ENCODE peak calls at places on chromosomes 13 and 19, in six cellular contexts. C, N, P, Q, U and J are unnamed samples.

GRCh38 chr13:27338816-27339215 is 68.2 kb downstream of the RASL11A start:
- DNase-seq in C (no peak), N (peak), P (no peak), Q (no peak), U (peak), J (no peak)

GRCh38 chr13:32824061-32824460 is 192.2 kb upstream of the KL start:
- DNase-seq in C (no peak), N (no peak), P (no peak), Q (no peak), U (no peak), J (no peak)

GRCh38 chr19:42360787-42361544 is 29.1 kb downstream of the CNFN start:
- DNase-seq in C (no peak), N (no peak), P (no peak), Q (no peak), U (no peak), J (no peak)

GRCh38 chr13:32150794-32151193 is 119.2 kb downstream of the FRY start:
- DNase-seq in C (peak), N (no peak), P (no peak), Q (peak), U (no peak), J (peak)

GRCh38 chr19:57068921-57069697 is 50.7 kb upstream of the USP29 start:
- DNase-seq in C (peak), N (no peak), P (no peak), Q (peak), U (no peak), J (peak)

GRCh38 chr19:40716031-40716654 is 543 bp downstream of the COQ8B start:
- DNase-seq in C (peak), N (peak), P (no peak), Q (no peak), U (no peak), J (no peak)

GRCh38 chr13:86813198-86813597 is 858.0 kb upstream of the SLITRK5 start:
- DNase-seq in C (no peak), N (peak), P (no peak), Q (no peak), U (no peak), J (no peak)

GRCh38 chr19:2164020-2164988 is 571 bp downstream of the DOT1L start:
- DNase-seq in C (no peak), N (no peak), P (no peak), Q (peak), U (no peak), J (no peak)

GRCh38 chr19:34023381-34023780 is 148.9 kb upstream of the LSM14A start:
- DNase-seq in C (no peak), N (no peak), P (no peak), Q (no peak), U (no peak), J (no peak)

GRCh38 chr13:74979703-74980102 is 502.3 kb downstream of the TBC1D4 start:
- DNase-seq in C (no peak), N (peak), P (no peak), Q (no peak), U (no peak), J (no peak)

GRCh38 chr13:99033814-99034213 is 56.0 kb upstream of the DOCK9 start:
- DNase-seq in C (no peak), N (peak), P (no peak), Q (no peak), U (peak), J (no peak)

GRCh38 chr13:72390909-72391308 is 336.5 kb downstream of the MZT1 start:
- DNase-seq in C (no peak), N (no peak), P (no peak), Q (no peak), U (no peak), J (no peak)

GRCh38 chr19:47603706-47604310 is 5.1 kb upstream of the BICRA start:
- DNase-seq in C (no peak), N (no peak), P (no peak), Q (no peak), U (no peak), J (no peak)

GRCh38 chr19:11296264-11296663 is 304 bp downstream of the TSPAN16 start:
- DNase-seq in C (peak), N (no peak), P (no peak), Q (no peak), U (no peak), J (no peak)

GRCh38 chr13:51148952-51149573 is 38.0 kb upstream of the C13orf42 start:
- DNase-seq in C (peak), N (peak), P (no peak), Q (peak), U (peak), J (no peak)

GRCh38 chr13:22693691-22694090 is 487.1 kb upstream of the SGCG start:
- DNase-seq in C (no peak), N (no peak), P (no peak), Q (no peak), U (no peak), J (no peak)

GRCh38 chr13:37944476-37945442 is 75.2 kb upstream of the TRPC4 start:
- DNase-seq in C (no peak), N (no peak), P (no peak), Q (no peak), U (no peak), J (no peak)

GRCh38 chr13:23681253-23681652 is 111.0 kb downstream of the TNFRSF19 start:
- DNase-seq in C (no peak), N (no peak), P (no peak), Q (no peak), U (no peak), J (no peak)

GRCh38 chr19:4035582-4035981 is 28.0 kb downstream of the PIAS4 start:
- DNase-seq in C (no peak), N (no peak), P (no peak), Q (no peak), U (no peak), J (no peak)

GRCh38 chr19:6374711-6375410 is 872 bp downstream of the PSPN start:
- DNase-seq in C (no peak), N (no peak), P (no peak), Q (no peak), U (no peak), J (no peak)

GRCh38 chr19:2242811-2243210 is 6.2 kb downstream of the SF3A2 start:
- DNase-seq in C (no peak), N (no peak), P (no peak), Q (no peak), U (no peak), J (no peak)

GRCh38 chr13:26485786-26486185 is 71.7 kb upstream of the WASF3 start:
- DNase-seq in C (peak), N (no peak), P (no peak), Q (no peak), U (no peak), J (no peak)

GRCh38 chr19:53998223-53998622 is 6.8 kb downstream of the CACNG6 start:
- DNase-seq in C (no peak), N (no peak), P (no peak), Q (no peak), U (no peak), J (no peak)

GRCh38 chr13:25770601-25771000 is 281.2 kb downstream of the SHISA2 start:
- DNase-seq in C (no peak), N (no peak), P (no peak), Q (no peak), U (no peak), J (no peak)

GRCh38 chr13:113083402-113084061 is 22.1 kb upstream of the F7 start:
- DNase-seq in C (no peak), N (no peak), P (no peak), Q (peak), U (no peak), J (peak)

GRCh38 chr13:110109910-110110309 is 197.0 kb downstream of the COL4A1 start:
- DNase-seq in C (peak), N (no peak), P (no peak), Q (peak), U (no peak), J (peak)

GRCh38 chr13:24063281-24063851 is 97.2 kb upstream of the SPATA13 start:
- DNase-seq in C (peak), N (no peak), P (no peak), Q (no peak), U (no peak), J (no peak)

GRCh38 chr19:10717054-10717355 is 874 bp upstream of the DNM2 start:
- DNase-seq in C (no peak), N (no peak), P (no peak), Q (no peak), U (no peak), J (no peak)

GRCh38 chr13:111537115-111537728 is 216.8 kb downstream of the TEX29 start:
- DNase-seq in C (no peak), N (no peak), P (no peak), Q (no peak), U (no peak), J (no peak)

GRCh38 chr19:16369664-16370576 is 45.3 kb downstream of the KLF2 start:
- DNase-seq in C (no peak), N (no peak), P (no peak), Q (no peak), U (no peak), J (peak)

GRCh38 chr13:62302341-62302740 is 886.7 kb upstream of the PCDH20 start:
- DNase-seq in C (no peak), N (no peak), P (no peak), Q (no peak), U (no peak), J (no peak)

GRCh38 chr13:50072676-50073075 is 57.4 kb downstream of the KCNRG start:
- DNase-seq in C (no peak), N (no peak), P (no peak), Q (no peak), U (no peak), J (no peak)

GRCh38 chr19:20078696-20079095 is 896 bp downstream of the ZNF90 start:
- DNase-seq in C (peak), N (no peak), P (no peak), Q (no peak), U (no peak), J (peak)